ENCODE peak calls at places on chromosomes 1 and 21, in four cellular contexts. One of them, this sample, is unnamed.

GRCh38 chr1:203373002-203373401 is 22.1 kb upstream of the FMOD start:
- DNase-seq in testis: no peak
- DNase-seq in ovary: no peak
- DNase-seq in right lobe of liver: no peak
- DNase-seq in this sample: no peak

GRCh38 chr1:151790940-151791651 is 796 bp upstream of the TDRKH start:
- DNase-seq in ovary: peak; percentile 40
- DNase-seq in right lobe of liver: no peak
- DNase-seq in testis: peak; percentile 36
- DNase-seq in this sample: peak; percentile 34

GRCh38 chr1:211920141-211920572 is 89.6 kb upstream of the LPGAT1 start:
- DNase-seq in ovary: no peak
- DNase-seq in right lobe of liver: peak; percentile 79
- DNase-seq in testis: no peak
- DNase-seq in this sample: peak; percentile 63

GRCh38 chr1:197659175-197659574 is 116.1 kb downstream of the DENND1B start:
- DNase-seq in right lobe of liver: no peak
- DNase-seq in ovary: no peak
- DNase-seq in testis: no peak
- DNase-seq in this sample: no peak

GRCh38 chr1:111516008-111516535 is 12.6 kb upstream of the ADORA3 start:
- DNase-seq in testis: peak; percentile 55
- DNase-seq in right lobe of liver: peak; percentile 59
- DNase-seq in ovary: peak; percentile 69
- DNase-seq in this sample: peak; percentile 46

GRCh38 chr1:221858758-221859157 is 116.9 kb upstream of the DUSP10 start:
- DNase-seq in right lobe of liver: no peak
- DNase-seq in testis: no peak
- DNase-seq in ovary: no peak
- DNase-seq in this sample: no peak

GRCh38 chr1:41670558-41670957 is 186.1 kb upstream of the EDN2 start:
- DNase-seq in ovary: no peak
- DNase-seq in right lobe of liver: no peak
- DNase-seq in testis: no peak
- DNase-seq in this sample: no peak

GRCh38 chr21:46256501-46256994 is 28.0 kb upstream of the LSS start:
- DNase-seq in ovary: no peak
- DNase-seq in testis: no peak
- DNase-seq in right lobe of liver: no peak
- DNase-seq in this sample: peak; percentile 61

GRCh38 chr21:35084869-35085268 is 35.8 kb upstream of the RUNX1 start:
- DNase-seq in ovary: no peak
- DNase-seq in testis: no peak
- DNase-seq in right lobe of liver: no peak
- DNase-seq in this sample: no peak

GRCh38 chr1:91742848-91743292 is 143.1 kb downstream of the TGFBR3 start:
- DNase-seq in right lobe of liver: no peak
- DNase-seq in ovary: peak; percentile 54
- DNase-seq in testis: peak; percentile 32
- DNase-seq in this sample: peak; percentile 61

GRCh38 chr21:28781602-28782274 is 210.9 kb downstream of the LTN1 start:
- DNase-seq in ovary: no peak
- DNase-seq in right lobe of liver: no peak
- DNase-seq in testis: no peak
- DNase-seq in this sample: no peak

GRCh38 chr1:218674280-218674773 is 329.2 kb downstream of the TGFB2 start:
- DNase-seq in testis: peak; percentile 24
- DNase-seq in ovary: peak; percentile 43
- DNase-seq in right lobe of liver: no peak
- DNase-seq in this sample: peak; percentile 34

GRCh38 chr1:31633117-31633516 is 11.6 kb downstream of the PEF1 start:
- DNase-seq in right lobe of liver: no peak
- DNase-seq in testis: peak; percentile 32
- DNase-seq in ovary: no peak
- DNase-seq in this sample: peak; percentile 47

GRCh38 chr1:113055570-113055969 is 17.4 kb upstream of the LRIG2 start:
- DNase-seq in right lobe of liver: no peak
- DNase-seq in ovary: no peak
- DNase-seq in testis: no peak
- DNase-seq in this sample: no peak

GRCh38 chr1:112296908-112297307 is 99.1 kb upstream of the CTTNBP2NL start:
- DNase-seq in right lobe of liver: no peak
- DNase-seq in ovary: no peak
- DNase-seq in testis: no peak
- DNase-seq in this sample: no peak

GRCh38 chr1:24057171-24057570 is 54.8 kb downstream of the MYOM3 start:
- DNase-seq in testis: no peak
- DNase-seq in ovary: peak; percentile 26
- DNase-seq in right lobe of liver: no peak
- DNase-seq in this sample: no peak

GRCh38 chr1:187631984-187632383 is 803.2 kb downstream of the PLA2G4A start:
- DNase-seq in testis: no peak
- DNase-seq in right lobe of liver: no peak
- DNase-seq in ovary: no peak
- DNase-seq in this sample: no peak

GRCh38 chr1:78619803-78620579 is at the start of gene IFI44L:
- DNase-seq in ovary: peak; percentile 57
- DNase-seq in testis: peak; percentile 37
- DNase-seq in right lobe of liver: no peak
- DNase-seq in this sample: peak; percentile 87

GRCh38 chr1:230910755-230911117 is 42.4 kb upstream of the C1orf198 start:
- DNase-seq in testis: no peak
- DNase-seq in right lobe of liver: no peak
- DNase-seq in ovary: no peak
- DNase-seq in this sample: no peak

GRCh38 chr1:27616441-27616840 is 12.5 kb upstream of the AHDC1 start:
- DNase-seq in testis: no peak
- DNase-seq in right lobe of liver: no peak
- DNase-seq in ovary: no peak
- DNase-seq in this sample: no peak
- TF ChIP-seq POLR2A in testis: no peak
- TF ChIP-seq POLR2A in right lobe of liver: no peak
- TF ChIP-seq POLR2A in ovary: no peak
- TF ChIP-seq POLR2A in this sample: no peak

DNA sequence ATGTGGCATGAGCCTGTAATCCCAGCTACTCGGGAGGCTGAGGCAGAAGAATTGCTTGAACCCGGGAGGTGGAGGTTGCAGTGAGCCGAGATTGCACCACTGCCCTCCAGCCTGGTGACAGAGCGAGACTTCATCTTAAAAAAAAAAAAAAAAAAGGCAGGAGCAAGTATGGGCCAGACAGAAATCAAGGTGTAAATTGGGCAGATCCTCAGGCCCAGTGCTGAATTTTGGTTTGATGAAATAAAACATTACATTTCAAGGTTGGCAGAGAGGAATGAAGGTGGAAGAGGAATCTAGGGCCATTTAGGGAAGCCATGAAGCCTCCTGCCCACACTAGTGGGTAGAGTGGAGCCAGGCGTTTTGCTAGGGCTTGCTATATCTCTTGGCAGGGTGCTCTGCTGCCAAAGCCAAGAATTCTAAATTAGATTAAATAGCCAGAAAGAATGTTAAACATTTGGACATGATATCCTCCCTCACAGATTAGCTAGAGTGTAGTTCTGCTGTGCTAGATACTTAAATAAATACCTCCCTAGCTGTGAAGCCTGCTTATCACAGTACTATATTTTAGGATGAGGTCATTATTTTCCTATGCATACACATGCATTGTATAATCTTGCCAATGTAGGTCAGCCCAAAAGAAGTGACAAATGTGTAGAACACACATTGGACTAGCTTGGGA is 16.6 kb upstream of the LGALS8 start:
- DNase-seq in testis: peak; percentile 77
- DNase-seq in ovary: no peak
- DNase-seq in right lobe of liver: no peak
- DNase-seq in this sample: no peak
- TF ChIP-seq POLR2A in testis: no peak
- TF ChIP-seq POLR2A in ovary: no peak
- TF ChIP-seq POLR2A in right lobe of liver: no peak
- TF ChIP-seq POLR2A in this sample: no peak

DNA sequence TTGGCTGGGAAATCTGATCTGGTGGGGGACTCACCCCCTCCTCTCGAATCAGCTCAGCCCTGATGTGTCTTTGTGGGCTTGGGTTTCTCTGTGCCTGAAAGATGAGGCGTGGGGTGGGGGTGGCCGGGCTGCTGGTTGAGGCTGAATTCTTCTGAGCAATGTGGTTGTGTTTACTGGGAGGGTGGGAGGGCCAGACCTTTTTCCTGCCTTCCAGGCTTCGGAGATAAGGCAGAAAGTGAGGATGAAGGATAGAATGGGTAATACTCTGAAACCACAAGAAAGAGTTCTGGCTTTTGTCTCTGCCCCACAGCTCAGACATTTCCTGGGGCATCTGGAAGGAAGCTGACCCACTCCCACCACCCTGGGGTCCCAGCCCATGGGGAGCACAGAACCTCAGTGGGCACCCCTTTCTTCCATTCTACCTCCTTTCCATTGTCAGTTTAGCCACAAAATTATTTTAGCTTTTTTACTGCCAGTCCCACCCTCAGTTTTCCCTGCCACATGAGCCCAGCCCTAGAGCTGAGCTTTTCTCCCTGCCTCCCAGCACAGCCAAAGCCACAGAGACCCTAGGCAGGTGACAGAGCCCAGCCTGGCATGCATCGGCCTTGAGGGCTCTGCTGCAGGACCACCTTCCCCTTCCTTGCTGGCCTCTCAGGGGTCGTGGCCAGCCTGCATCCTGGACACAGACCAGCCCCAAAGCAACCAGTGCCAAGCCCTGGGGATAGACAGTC is 11.2 kb downstream of the ALX3 start:
- DNase-seq in testis: no peak
- DNase-seq in right lobe of liver: no peak
- DNase-seq in ovary: no peak
- DNase-seq in this sample: no peak
- TF ChIP-seq POLR2A in testis: no peak
- TF ChIP-seq POLR2A in right lobe of liver: no peak
- TF ChIP-seq POLR2A in ovary: no peak
- TF ChIP-seq POLR2A in this sample: no peak

GRCh38 chr1:62783736-62784508 is at the start of gene ATG4C:
- DNase-seq in ovary: peak; percentile 92
- DNase-seq in right lobe of liver: peak; percentile 98
- DNase-seq in testis: peak; percentile 99
- DNase-seq in this sample: peak; percentile 96
- TF ChIP-seq POLR2A in ovary: peak; percentile 29
- TF ChIP-seq POLR2A in right lobe of liver: peak; percentile 67
- TF ChIP-seq POLR2A in testis: no peak
- TF ChIP-seq POLR2A in this sample: peak; percentile 78

GRCh38 chr1:26529405-26529654 is 231 bp upstream of the RPS6KA1 start:
- DNase-seq in testis: no peak
- DNase-seq in right lobe of liver: no peak
- DNase-seq in ovary: no peak
- DNase-seq in this sample: no peak
- TF ChIP-seq POLR2A in testis: no peak
- TF ChIP-seq POLR2A in right lobe of liver: no peak
- TF ChIP-seq POLR2A in ovary: no peak
- TF ChIP-seq POLR2A in this sample: no peak

DNA sequence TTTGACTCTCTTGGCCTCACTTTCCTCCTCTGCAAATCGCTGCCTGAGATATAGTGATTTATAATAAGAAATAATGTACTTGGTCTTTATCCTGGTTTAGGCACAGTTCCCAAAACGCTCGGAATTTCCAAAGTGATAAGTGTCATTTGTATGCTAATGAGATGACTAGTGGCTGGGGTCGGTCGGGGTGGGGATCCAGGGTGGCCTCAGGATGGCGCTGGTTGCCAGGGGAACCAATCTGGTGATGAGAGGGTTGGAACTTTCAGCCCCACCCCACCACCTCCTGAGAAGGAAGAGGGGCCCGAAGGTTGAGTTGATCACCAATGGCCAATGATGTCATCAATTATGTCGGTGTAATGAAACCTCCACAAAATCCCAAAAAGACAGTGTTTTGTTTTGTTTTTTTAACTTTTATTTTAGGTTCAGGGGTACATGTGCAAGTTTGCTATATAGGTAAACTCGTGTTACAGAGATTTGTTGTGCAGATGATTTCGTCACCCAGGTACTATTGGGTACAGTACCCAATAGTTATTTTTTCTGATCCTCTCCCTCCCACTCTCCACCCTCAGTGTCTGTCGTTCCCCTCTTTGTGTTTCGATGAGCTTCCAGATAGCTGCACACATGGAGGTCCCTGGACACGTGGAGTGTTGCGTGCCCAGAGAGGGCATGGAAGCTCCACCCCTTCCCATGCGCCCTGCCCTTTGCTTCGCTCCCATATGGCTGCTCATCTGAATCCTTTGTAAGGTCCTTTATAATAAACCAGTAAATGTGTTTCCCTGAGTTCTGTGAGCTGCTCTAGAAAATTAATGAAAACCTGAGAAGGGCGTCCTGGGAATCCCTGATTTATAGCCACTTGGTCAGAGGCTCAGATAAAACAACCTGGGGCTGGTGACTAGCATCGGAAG is 97.2 kb downstream of the KCNN3 start:
- DNase-seq in ovary: no peak
- DNase-seq in testis: no peak
- DNase-seq in right lobe of liver: no peak
- DNase-seq in this sample: no peak
- TF ChIP-seq POLR2A in ovary: no peak
- TF ChIP-seq POLR2A in testis: no peak
- TF ChIP-seq POLR2A in right lobe of liver: no peak
- TF ChIP-seq POLR2A in this sample: no peak

GRCh38 chr1:160726114-160726497 is 12.9 kb upstream of the SLAMF7 start:
- DNase-seq in ovary: no peak
- DNase-seq in right lobe of liver: no peak
- DNase-seq in testis: no peak
- DNase-seq in this sample: no peak
- TF ChIP-seq POLR2A in ovary: no peak
- TF ChIP-seq POLR2A in right lobe of liver: no peak
- TF ChIP-seq POLR2A in testis: no peak
- TF ChIP-seq POLR2A in this sample: no peak

GRCh38 chr1:184793967-184794366 is 39.3 kb upstream of the EDEM3 start:
- DNase-seq in ovary: no peak
- DNase-seq in right lobe of liver: no peak
- DNase-seq in testis: no peak
- DNase-seq in this sample: no peak

GRCh38 chr1:184790642-184791041 is 36.0 kb upstream of the EDEM3 start:
- DNase-seq in ovary: no peak
- DNase-seq in testis: no peak
- DNase-seq in right lobe of liver: no peak
- DNase-seq in this sample: no peak

GRCh38 chr1:184791199-184791935 is 36.7 kb upstream of the EDEM3 start:
- DNase-seq in right lobe of liver: no peak
- DNase-seq in ovary: no peak
- DNase-seq in testis: no peak
- DNase-seq in this sample: no peak

GRCh38 chr1:184789899-184790298 is 35.2 kb upstream of the EDEM3 start:
- DNase-seq in ovary: no peak
- DNase-seq in testis: no peak
- DNase-seq in right lobe of liver: no peak
- DNase-seq in this sample: no peak

GRCh38 chr1:184792450-184792969 is 37.9 kb upstream of the EDEM3 start:
- DNase-seq in testis: peak; percentile 41
- DNase-seq in ovary: no peak
- DNase-seq in right lobe of liver: peak; percentile 89
- DNase-seq in this sample: peak; percentile 86
- TF ChIP-seq POLR2A in testis: no peak
- TF ChIP-seq POLR2A in ovary: no peak
- TF ChIP-seq POLR2A in right lobe of liver: peak; percentile 21
- TF ChIP-seq POLR2A in this sample: peak; percentile 33